ENCODE peak calls at places on chromosomes 6 and 20, in five cellular contexts. Z is left ventricle myocardium inferior; F is aorta; P is pancreas; N is effector memory CD4-positive, alpha-beta T cell. D is an unnamed sample. For H3K4me1, the result is how much of the 10 kb centered on the place peaks cover.

GRCh38 chr6:33427585-33428218 is 7.8 kb downstream of the SYNGAP1 start:
- DNase-seq in F (peak), Z (peak), P (peak), N (peak), D (peak)

GRCh38 chr6:152428126-152428525 is 209.0 kb downstream of the SYNE1 start:
- DNase-seq in N (no peak), P (no peak), Z (no peak), F (peak), D (no peak)

GRCh38 chr20:49674383-49675352 is 39.0 kb downstream of the B4GALT5 start:
- DNase-seq in P (no peak), N (no peak), Z (no peak), F (no peak), D (no peak)

GRCh38 chr6:13554929-13555333 is 19.5 kb upstream of the SIRT5 start:
- DNase-seq in N (no peak), F (no peak), Z (peak), P (no peak), D (no peak)

GRCh38 chr6:36556281-36556680 is 9.0 kb upstream of the STK38 start:
- DNase-seq in N (no peak), P (no peak), Z (no peak), F (no peak), D (no peak)

GRCh38 chr6:30834643-30835042 is 49.7 kb upstream of the DDR1 start:
- DNase-seq in F (no peak), N (no peak), Z (no peak), P (no peak), D (no peak)

GRCh38 chr6:1864496-1864895 is 254.8 kb downstream of the FOXC1 start:
- DNase-seq in F (no peak), N (no peak), Z (no peak), P (no peak), D (no peak)

GRCh38 chr6:135196739-135197510 is 15.8 kb downstream of the MYB start:
- DNase-seq in Z (no peak), F (no peak), P (no peak), N (no peak), D (no peak)

GRCh38 chr6:157381631-157382621 is 936 bp downstream of the ZDHHC14 start:
- DNase-seq in Z (peak), N (peak), F (peak), P (peak), D (peak)

GRCh38 chr6:37011656-37012378 is 6.4 kb downstream of the FGD2 start:
- DNase-seq in P (no peak), N (no peak), F (peak), Z (no peak), D (no peak)

GRCh38 chr6:155186052-155186658 is 77.7 kb upstream of the CLDN20 start:
- DNase-seq in Z (no peak), P (no peak), N (no peak), F (no peak), D (no peak)

GRCh38 chr6:63964347-63964746 is 328.7 kb downstream of the PHF3 start:
- DNase-seq in N (no peak), Z (no peak), P (no peak), F (no peak), D (no peak)

GRCh38 chr6:34059914-34060313 is 86.0 kb downstream of the GRM4 start:
- DNase-seq in N (no peak), F (no peak), P (no peak), Z (no peak), D (no peak)

GRCh38 chr6:1625926-1626413 is 16.3 kb downstream of the FOXC1 start:
- DNase-seq in F (peak), N (no peak), Z (no peak), P (no peak), D (no peak)

GRCh38 chr6:137588472-137588871 is 94.3 kb upstream of the OLIG3 start:
- DNase-seq in P (no peak), F (no peak), N (no peak), Z (no peak), D (no peak)

GRCh38 chr6:116764557-116764960 is 960 bp downstream of the FAM162B start:
- DNase-seq in Z (no peak), N (no peak), P (no peak), F (no peak), D (no peak)

GRCh38 chr6:36139991-36140710 is 9.8 kb downstream of the MAPK13 start:
- DNase-seq in Z (no peak), F (no peak), P (no peak), N (no peak), D (no peak)

GRCh38 chr6:38346291-38347079 is 293.2 kb downstream of the BTBD9 start:
- DNase-seq in N (no peak), F (no peak), P (no peak), Z (no peak), D (no peak)

GRCh38 chr6:70413829-70414494 is 654 bp downstream of the FAM135A start:
- DNase-seq in F (peak), P (no peak), N (no peak), Z (no peak), D (no peak)

GRCh38 chr20:36402708-36403107 is 96.6 kb downstream of the DLGAP4 start:
- DNase-seq in F (no peak), Z (no peak), N (no peak), P (no peak), D (no peak)

GRCh38 chr6:137240168-137240567 is 21.0 kb upstream of the IFNGR1 start:
- DNase-seq in P (no peak), N (no peak), F (peak), Z (peak), D (peak)

GRCh38 chr20:63279931-63280330 is 7.3 kb downstream of the ARFGAP1 start:
- DNase-seq in F (peak), Z (no peak), N (no peak), P (no peak), D (no peak)

GRCh38 chr20:63275825-63276224 is 3.2 kb downstream of the ARFGAP1 start:
- DNase-seq in Z (no peak), N (no peak), F (no peak), P (no peak), D (no peak)

GRCh38 chr20:63276956-63277355 is 4.3 kb downstream of the ARFGAP1 start:
- DNase-seq in Z (no peak), P (no peak), F (no peak), N (no peak), D (no peak)

GRCh38 chr20:63278661-63279060 is 6.0 kb downstream of the ARFGAP1 start:
- DNase-seq in P (no peak), F (peak), N (no peak), Z (no peak), D (no peak)

GRCh38 chr20:63277466-63278272 is 5.1 kb downstream of the ARFGAP1 start:
- DNase-seq in N (no peak), P (no peak), Z (no peak), F (peak), D (no peak)
- H3K4me1 ChIP-seq in N (under half), P (under half), Z (under half), F (under half), D (under half)

DNA sequence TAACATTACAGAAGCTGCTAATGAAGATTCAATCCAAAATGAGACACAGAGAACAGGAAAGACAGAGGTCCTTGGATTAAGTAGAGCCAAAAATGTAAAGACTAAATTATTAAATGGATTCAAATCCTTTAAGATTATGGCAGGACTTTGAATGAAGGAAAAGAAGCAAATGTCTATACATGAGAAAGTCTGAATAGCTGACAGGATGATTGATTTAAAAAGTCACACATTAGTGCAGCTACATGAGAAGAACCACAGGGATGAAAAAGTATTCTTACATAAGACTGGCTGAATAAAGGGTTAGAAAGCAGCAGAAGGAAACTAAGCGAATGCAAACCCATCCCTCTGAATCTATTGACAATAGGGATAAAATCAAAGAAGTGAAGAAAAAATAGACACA is 845.6 kb downstream of the HACE1 start:
- DNase-seq in N (no peak), P (no peak), F (no peak), Z (no peak), D (no peak)
- H3K4me3 ChIP-seq in N (no peak), P (no peak), F (no peak), Z (no peak), D (no peak)

GRCh38 chr6:54874349-54875048 is 27.9 kb downstream of the FAM83B start:
- DNase-seq in Z (no peak), N (no peak), F (no peak), P (no peak), D (no peak)
- H3K27ac ChIP-seq in Z (no peak), N (no peak), F (no peak), P (no peak), D (no peak)

GRCh38 chr20:8303651-8304050 is 171.6 kb downstream of the PLCB1 start:
- DNase-seq in N (no peak), Z (no peak), F (no peak), P (no peak), D (no peak)

GRCh38 chr20:8304124-8304800 is 172.2 kb downstream of the PLCB1 start:
- DNase-seq in F (no peak), N (no peak), P (no peak), Z (no peak), D (no peak)

GRCh38 chr20:8309638-8310037 is 177.6 kb downstream of the PLCB1 start:
- DNase-seq in P (no peak), Z (no peak), N (no peak), F (no peak), D (no peak)

GRCh38 chr20:8305449-8305978 is 173.4 kb downstream of the PLCB1 start:
- DNase-seq in F (peak), Z (peak), N (peak), P (peak), D (peak)

GRCh38 chr20:8306916-8307315 is 174.8 kb downstream of the PLCB1 start:
- DNase-seq in Z (no peak), P (no peak), F (no peak), N (no peak), D (no peak)
- H3K4me1 ChIP-seq in Z (under half), P (under half), F (under half), N (under half), D (under half)

GRCh38 chr6:169798764-169799473 is 47.5 kb downstream of the ERMARD start:
- DNase-seq in P (no peak), N (no peak), Z (no peak), F (no peak), D (no peak)
- H3K4me3 ChIP-seq in P (no peak), N (no peak), Z (no peak), F (no peak), D (no peak)

DNA sequence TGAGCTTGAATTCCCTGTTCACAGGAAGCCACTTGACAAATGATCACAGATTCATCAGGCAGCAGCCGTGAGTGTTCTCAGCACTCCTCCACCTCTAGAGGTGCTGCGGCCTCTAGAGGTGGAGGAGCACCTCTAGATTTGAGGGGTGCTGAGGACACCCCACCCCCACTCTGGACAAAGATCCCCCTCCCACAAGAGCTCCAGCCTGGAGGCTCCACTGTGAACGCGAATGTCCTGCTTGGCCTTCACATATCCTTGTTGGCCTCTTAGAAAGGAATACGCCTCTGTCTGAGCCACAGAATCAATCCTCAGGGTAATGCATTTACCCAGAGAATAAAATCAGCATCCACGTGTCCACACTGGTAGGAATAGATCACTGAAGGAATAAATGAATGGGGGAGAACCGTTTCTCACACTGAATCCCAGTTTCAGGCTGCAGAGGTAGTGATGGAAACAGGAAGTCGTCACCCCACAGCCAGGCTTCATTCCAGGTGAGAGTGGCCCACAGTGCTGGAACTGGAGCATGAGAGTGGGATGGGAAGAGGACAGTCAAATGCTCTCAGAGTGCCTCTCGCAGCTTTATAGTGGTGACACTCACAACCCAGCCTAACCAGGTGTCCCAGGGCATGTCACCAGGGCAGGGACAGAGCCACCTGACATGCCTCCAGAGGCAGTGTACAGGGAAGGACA is 16.6 kb downstream of the NPEPL1 start:
- DNase-seq in N (no peak), F (no peak), Z (peak), P (no peak), D (no peak)
- H3K27ac ChIP-seq in N (no peak), F (no peak), Z (no peak), P (no peak), D (no peak)

GRCh38 chr20:62243906-62244515 is 5.7 kb downstream of the OSBPL2 start:
- DNase-seq in P (peak), F (no peak), N (no peak), Z (no peak), D (no peak)

GRCh38 chr20:62246431-62246830 is 8.1 kb downstream of the OSBPL2 start:
- DNase-seq in Z (no peak), F (no peak), N (no peak), P (no peak), D (no peak)

GRCh38 chr20:62243106-62243505 is 4.8 kb downstream of the OSBPL2 start:
- DNase-seq in P (peak), Z (no peak), F (no peak), N (no peak), D (no peak)

GRCh38 chr20:62245911-62246280 is 7.6 kb downstream of the OSBPL2 start:
- DNase-seq in N (no peak), P (no peak), F (no peak), Z (no peak), D (no peak)

DNA sequence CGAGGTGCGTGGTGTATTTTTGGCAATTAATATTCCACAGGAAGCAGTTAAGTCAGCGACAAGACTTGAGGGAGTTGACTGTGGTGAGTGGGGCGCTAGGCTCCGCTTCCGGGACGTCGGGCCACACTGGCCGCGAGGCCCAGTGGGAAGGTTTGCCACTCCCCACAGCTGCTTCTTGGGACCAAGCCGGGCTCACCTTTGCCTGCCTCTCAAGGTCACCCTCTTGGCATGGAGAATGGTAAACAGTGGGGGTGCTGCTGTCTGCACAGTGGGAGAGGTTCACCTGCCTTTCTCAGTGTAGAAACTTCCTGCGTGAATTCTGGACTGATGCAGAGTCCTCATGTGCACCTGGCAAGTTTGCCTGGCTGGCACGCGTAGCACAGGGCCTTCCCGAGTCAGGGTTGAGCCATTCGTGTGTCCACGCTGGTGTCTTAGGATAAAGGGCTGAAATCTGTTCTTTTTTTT is 6.4 kb downstream of the OSBPL2 start:
- DNase-seq in N (no peak), P (peak), Z (no peak), F (no peak), D (no peak)
- H3K4me1 ChIP-seq in N (under half), P (half or more), Z (half or more), F (under half), D (under half)

DNA sequence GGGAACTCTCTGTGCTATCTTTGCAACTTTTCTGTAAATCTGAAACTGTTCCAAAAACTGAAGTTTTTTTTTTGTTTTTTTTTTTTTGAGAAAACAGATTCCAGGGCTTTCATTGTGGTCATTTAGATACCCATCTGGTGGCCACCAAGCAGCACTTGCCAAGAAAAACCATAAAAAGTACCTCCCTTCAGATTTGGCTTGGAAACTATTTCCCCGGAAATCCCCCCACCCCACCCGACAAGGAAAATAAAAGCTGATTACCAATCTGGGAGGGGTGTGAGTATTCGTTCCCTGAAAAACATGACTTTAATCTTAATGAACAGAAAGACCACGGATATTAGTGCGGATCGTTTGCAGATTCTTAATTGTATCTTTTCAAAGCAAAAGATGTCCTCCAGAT is 1.9 kb downstream of the NFATC2 start:
- DNase-seq in Z (no peak), N (no peak), P (no peak), F (no peak), D (no peak)
- H3K4me3 ChIP-seq in Z (peak), N (peak), P (peak), F (no peak), D (peak)

GRCh38 chr6:168226095-168226781 is 93.3 kb downstream of the DACT2 start:
- DNase-seq in Z (no peak), F (no peak), N (no peak), P (no peak), D (no peak)
- H3K27ac ChIP-seq in Z (peak), F (no peak), N (no peak), P (no peak), D (no peak)